ENCODE peak calls at places on chromosomes 6 and 20, in five cellular contexts. U is Panc1, H is heart right ventricle, O is NCI-H345, M is AG20443. A is an unnamed sample.

GRCh38 chr20:63542031-63542559 is 4.9 kb upstream of the PTK6 start:
- DNase-seq in U (no peak), H (no peak), O (no peak), M (no peak), A (no peak)

GRCh38 chr20:1324598-1325172 is 4.3 kb downstream of the SDCBP2 start:
- DNase-seq in U (no peak), H (no peak), O (no peak), M (peak), A (no peak)

GRCh38 chr20:22080985-22081384 is 375.5 kb downstream of the PAX1 start:
- DNase-seq in U (no peak), H (no peak), O (no peak), M (no peak), A (no peak)

GRCh38 chr6:163146036-163146435 is 268.5 kb upstream of the QKI start:
- DNase-seq in U (no peak), H (no peak), O (no peak), M (peak), A (no peak)

GRCh38 chr6:16336056-16336810 is 97.8 kb downstream of the GMPR start:
- DNase-seq in U (no peak), H (no peak), O (no peak), M (no peak), A (no peak)

GRCh38 chr6:111552241-111552744 is 53.4 kb downstream of the TRAF3IP2 start:
- DNase-seq in U (peak), H (peak), O (peak), M (peak), A (peak)

GRCh38 chr20:48782073-48782472 is 45.7 kb downstream of the PREX1 start:
- DNase-seq in U (no peak), H (no peak), O (no peak), M (no peak), A (no peak)

GRCh38 chr6:131182991-131183425 is 47.7 kb downstream of the AKAP7 start:
- DNase-seq in U (no peak), H (no peak), O (no peak), M (peak), A (no peak)

GRCh38 chr6:16727996-16728395 is 33.3 kb downstream of the ATXN1 start:
- DNase-seq in U (no peak), H (no peak), O (no peak), M (no peak), A (no peak)

GRCh38 chr20:9981834-9982233 is 53.0 kb upstream of the ANKEF1 start:
- DNase-seq in U (no peak), H (no peak), O (no peak), M (no peak), A (no peak)

A was measured in left ventricle myocardium inferior.